ENCODE peak calls at places on chromosomes 1 and 21, in five cellular contexts. R is activated CD4-positive, alpha-beta memory T cell treated with anti-CD3 and anti-CD28 coated beads, Interleukin-2, amount 10 ng/mL, durations not matched to agents 7 days and 5 days; U is mucosa of descending colon; I is stimulated activated CD4-positive, alpha-beta T cell treated with anti-CD3 and anti-CD28 coated beads, Interleukin-4, amount 100 ng/mL, for 48 hours; L is HFFc6. N is an unnamed sample.

GRCh38 chr1:149848811-149849210 is 50.6 kb upstream of the BOLA1 start:
- DNase-seq in R (no peak), I (no peak), L (no peak), U (peak), N (peak)

GRCh38 chr1:153683853-153684252 is 5.4 kb downstream of the NPR1 start:
- DNase-seq in U (peak), R (no peak), I (no peak), L (peak), N (no peak)

GRCh38 chr1:230825061-230825803 is 43.1 kb downstream of the C1orf198 start:
- DNase-seq in R (no peak), U (no peak), L (peak), I (no peak), N (no peak)

GRCh38 chr1:84653130-84653680 is 37.1 kb downstream of the SSX2IP start:
- DNase-seq in R (no peak), U (no peak), I (no peak), L (peak), N (no peak)

GRCh38 chr21:41650526-41651145 is 116.2 kb downstream of the RIPK4 start:
- DNase-seq in R (no peak), I (no peak), L (no peak), U (no peak), N (no peak)

GRCh38 chr1:181601186-181601950 is 118.1 kb downstream of the CACNA1E start:
- DNase-seq in U (no peak), I (no peak), R (no peak), L (no peak), N (no peak)

GRCh38 chr1:40257313-40257687 is 736 bp upstream of the ZMPSTE24 start:
- DNase-seq in U (no peak), I (no peak), R (no peak), L (no peak), N (no peak)

GRCh38 chr1:60051191-60051590 is 22.4 kb downstream of the C1orf87 start:
- DNase-seq in U (no peak), R (no peak), L (no peak), I (no peak), N (no peak)

GRCh38 chr1:12184008-12184681 is 17.4 kb downstream of the TNFRSF1B start:
- DNase-seq in I (no peak), R (no peak), L (no peak), U (peak), N (no peak)

GRCh38 chr1:161020573-161021167 is at the start of gene F11R:
- DNase-seq in R (peak), L (no peak), U (peak), I (no peak), N (no peak)

GRCh38 chr1:192243721-192244120 is 73.1 kb upstream of the RGS21 start:
- DNase-seq in R (no peak), U (no peak), L (no peak), I (no peak), N (no peak)

GRCh38 chr1:42847721-42848470 is 1.5 kb downstream of the ZNF691 start:
- DNase-seq in R (peak), L (no peak), I (no peak), U (no peak), N (peak)

GRCh38 chr1:100581096-100581705 is 43.3 kb downstream of the GPR88 start:
- DNase-seq in I (no peak), U (no peak), R (no peak), L (no peak), N (no peak)